ENCODE peak calls at places on chromosomes 2 and 18, in nine cellular contexts. X, I, P, R, U, V, Y, E and J are unnamed samples. For H3K4me1, the result is how much of the 10 kb centered on the place peaks cover.

GRCh38 chr2:172373076-172373475 is 54.3 kb upstream of the ITGA6 start:
- DNase-seq in I (no peak), P (no peak), X (no peak), V (no peak), Y (no peak), E (no peak), U (no peak), R (no peak), J (no peak)

GRCh38 chr2:225120175-225120574 is 77.9 kb upstream of the DOCK10 start:
- DNase-seq in P (peak), E (no peak), Y (peak), V (no peak), I (no peak), U (no peak), X (peak), R (no peak), J (no peak)

GRCh38 chr2:99489758-99490087 is at the start of gene REV1:
- DNase-seq in P (no peak), X (no peak), I (no peak), U (no peak), R (no peak), Y (no peak), E (no peak), V (no peak), J (no peak)

GRCh38 chr2:42639340-42640077 is 71.1 kb downstream of the MTA3 start:
- DNase-seq in E (peak), X (no peak), R (no peak), P (no peak), I (no peak), V (no peak), U (peak), Y (no peak), J (no peak)

GRCh38 chr2:106537047-106537446 is 49.9 kb downstream of the CD8B2 start:
- DNase-seq in Y (no peak), U (no peak), R (no peak), V (no peak), P (no peak), X (no peak), I (no peak), E (no peak), J (peak)

GRCh38 chr2:130375291-130376266 is 19.7 kb downstream of the PTPN18 start:
- DNase-seq in P (no peak), Y (no peak), R (no peak), I (no peak), E (no peak), U (no peak), X (no peak), V (no peak), J (no peak)

GRCh38 chr2:1991706-1992245 is 247.5 kb upstream of the PXDN start:
- DNase-seq in I (no peak), Y (no peak), U (no peak), X (no peak), P (no peak), E (no peak), R (no peak), V (no peak), J (no peak)

GRCh38 chr2:186696337-186696736 is 2.5 kb downstream of the FAM171B start:
- DNase-seq in V (no peak), P (no peak), E (no peak), Y (no peak), X (no peak), I (no peak), R (no peak), U (no peak), J (no peak)

GRCh38 chr2:149559341-149560068 is 28.1 kb downstream of the MMADHC start:
- DNase-seq in P (no peak), X (no peak), R (no peak), U (peak), V (no peak), Y (no peak), I (no peak), E (no peak), J (no peak)

GRCh38 chr2:99637157-99637697 is 147.4 kb upstream of the REV1 start:
- DNase-seq in U (no peak), I (no peak), R (no peak), X (no peak), E (no peak), V (no peak), Y (no peak), P (no peak), J (no peak)

GRCh38 chr2:202910687-202911086 is 786 bp downstream of the WDR12 start:
- DNase-seq in Y (no peak), I (no peak), E (no peak), U (no peak), V (no peak), P (no peak), R (no peak), X (no peak), J (no peak)

GRCh38 chr2:133459590-133459989 is 108.7 kb downstream of the NCKAP5 start:
- DNase-seq in U (no peak), R (no peak), Y (no peak), E (no peak), X (peak), P (no peak), I (no peak), V (no peak), J (no peak)

GRCh38 chr2:118403658-118404451 is 315.6 kb downstream of the INSIG2 start:
- DNase-seq in U (no peak), Y (no peak), I (no peak), P (no peak), E (no peak), X (peak), V (no peak), R (no peak), J (no peak)
- H3K4me1 ChIP-seq in U (under half), Y (under half), I (under half), P (under half), E (under half), X (under half), V (under half), R (under half), J (under half)

GRCh38 chr2:108615480-108616090 is 81.3 kb downstream of the LIMS1 start:
- DNase-seq in E (peak), V (no peak), I (no peak), P (no peak), Y (no peak), X (no peak), R (no peak), U (no peak), J (no peak)
- H3K4me1 ChIP-seq in E (under half), V (under half), I (half or more), P (under half), Y (under half), X (under half), R (under half), U (under half), J (half or more)

DNA sequence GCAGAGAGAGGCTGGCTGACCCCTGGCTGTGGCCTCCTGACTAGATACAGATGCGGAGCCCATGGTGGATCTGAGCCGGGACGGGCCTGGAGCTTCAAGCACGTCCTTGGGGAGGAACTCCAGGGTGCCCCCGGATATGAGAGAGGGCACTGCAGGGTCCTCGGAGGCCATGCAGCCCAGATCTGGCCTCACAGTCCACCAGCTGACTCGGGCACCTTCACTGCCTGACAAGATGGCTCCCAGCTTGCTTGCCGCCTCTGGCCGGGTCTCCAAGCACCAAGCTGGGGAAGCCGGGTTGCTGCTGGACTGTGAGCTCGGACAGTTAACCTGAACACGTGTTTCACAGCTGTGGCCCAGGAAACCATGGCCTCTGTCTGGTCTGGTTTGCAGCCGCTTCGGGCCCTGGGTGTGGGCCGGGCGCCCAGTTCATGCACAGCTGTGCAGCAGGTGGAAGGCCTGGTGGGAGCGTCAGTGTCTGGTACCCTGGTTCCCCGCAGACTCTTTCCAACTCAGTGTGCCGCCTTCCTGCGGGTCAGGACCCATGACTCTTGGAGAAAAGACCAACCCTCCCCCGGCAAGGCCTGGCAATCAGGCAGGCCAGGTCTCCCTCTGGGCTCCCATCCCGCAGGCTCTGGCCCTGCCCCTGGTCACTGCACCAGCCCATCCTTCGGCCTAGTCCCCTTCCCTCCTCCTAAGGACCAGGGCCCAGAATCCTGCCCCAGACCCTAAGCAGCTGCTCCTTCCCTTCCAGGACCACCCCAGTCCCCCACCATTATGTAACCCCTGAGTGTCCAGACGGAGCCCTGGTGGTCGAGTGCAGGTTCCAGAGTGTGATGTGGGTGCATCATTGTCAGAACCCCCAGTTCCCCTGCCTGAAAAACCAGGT is 74.6 kb upstream of the OTOS start:
- DNase-seq in I (no peak), E (no peak), V (no peak), U (no peak), P (no peak), R (no peak), Y (no peak), X (no peak), J (no peak)
- H3K4me1 ChIP-seq in I (under half), E (under half), V (under half), U (under half), P (under half), R (under half), Y (under half), X (under half), J (under half)

DNA sequence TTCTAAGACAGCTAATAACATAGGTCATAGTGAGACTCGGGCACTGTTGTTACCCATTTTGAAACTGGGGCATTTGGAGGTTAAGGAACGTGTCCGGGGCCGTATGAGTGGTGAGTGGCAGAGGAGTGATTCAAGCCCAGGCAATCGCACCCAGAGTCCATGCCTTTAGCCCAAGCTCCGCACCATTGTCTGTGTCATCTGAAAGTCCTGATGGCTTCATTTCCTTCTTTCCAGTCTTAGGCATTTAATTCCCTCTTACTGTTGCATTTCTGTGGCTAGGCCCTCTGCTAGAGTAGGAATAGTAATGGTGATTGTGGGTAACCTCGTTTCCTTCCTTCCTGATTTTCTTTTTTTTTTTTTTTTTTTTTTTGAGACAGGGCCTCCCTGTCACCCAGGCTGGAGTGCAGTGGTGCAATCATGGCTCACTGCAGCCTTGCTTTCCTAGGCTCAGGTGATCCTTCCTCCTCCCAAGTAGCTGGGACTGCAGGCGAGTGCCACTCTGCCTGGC is 49.8 kb upstream of the ASB1 start:
- DNase-seq in E (no peak), V (no peak), I (no peak), R (no peak), P (no peak), Y (no peak), U (no peak), X (peak), J (no peak)
- H3K4me1 ChIP-seq in E (under half), V (under half), I (under half), R (under half), P (under half), Y (under half), U (under half), X (under half), J (under half)

GRCh38 chr18:76952747-76953146 is 130.4 kb downstream of the ZNF236 start:
- DNase-seq in E (no peak), V (no peak), X (no peak), I (no peak), Y (no peak), R (no peak), U (no peak), P (no peak), J (no peak)

GRCh38 chr18:76956648-76957047 is 134.3 kb downstream of the ZNF236 start:
- DNase-seq in Y (no peak), R (no peak), X (no peak), E (no peak), V (no peak), P (no peak), U (no peak), I (peak), J (no peak)

GRCh38 chr18:76955529-76956170 is 133.3 kb downstream of the ZNF236 start:
- DNase-seq in P (no peak), X (no peak), R (no peak), I (peak), V (no peak), Y (no peak), E (no peak), U (no peak), J (peak)

GRCh38 chr18:76951600-76952247 is 129.4 kb downstream of the ZNF236 start:
- DNase-seq in X (no peak), I (no peak), V (no peak), R (no peak), E (no peak), P (no peak), Y (no peak), U (no peak), J (no peak)

GRCh38 chr18:76953186-76953982 is 131.0 kb downstream of the ZNF236 start:
- DNase-seq in X (peak), Y (no peak), E (no peak), I (peak), U (no peak), R (no peak), P (no peak), V (no peak), J (peak)
- H3K4me1 ChIP-seq in X (under half), Y (under half), E (under half), I (half or more), U (under half), R (under half), P (under half), V (under half), J (under half)